ENCODE peak calls at places on chromosomes 5 and 9, in four cellular contexts. K, E, F and A are unnamed samples.

GRCh38 chr5:139829471-139829870 is 33.9 kb downstream of the PSD2 start:
- DNase-seq in K (no peak), E (no peak), F (no peak), A (no peak)

GRCh38 chr9:119963258-119963797 is 594.1 kb upstream of the BRINP1 start:
- DNase-seq in K (peak; percentile 43), E (peak; percentile 19), F (no peak), A (no peak)

GRCh38 chr9:124629600-124629999 is 122.4 kb upstream of the NR5A1 start:
- DNase-seq in K (no peak), E (no peak), F (no peak), A (no peak)

GRCh38 chr5:7754997-7755596 is 95.8 kb downstream of the CFAP90 start:
- DNase-seq in K (peak; percentile 63), E (no peak), F (no peak), A (peak; percentile 50)

GRCh38 chr5:57327934-57328333 is 154.1 kb downstream of the GPBP1 start:
- DNase-seq in K (no peak), E (no peak), F (no peak), A (no peak)

GRCh38 chr9:134625361-134626140 is 16.1 kb upstream of the COL5A1 start:
- DNase-seq in K (no peak), E (no peak), F (no peak), A (no peak)

GRCh38 chr9:13144176-13144820 is 135.2 kb downstream of the MPDZ start:
- DNase-seq in K (no peak), E (no peak), F (no peak), A (no peak)

GRCh38 chr9:87816041-87816440 is 66.6 kb upstream of the SPATA31E1 start:
- DNase-seq in K (peak; percentile 50), E (no peak), F (no peak), A (no peak)

GRCh38 chr9:96513622-96514021 is 63.7 kb downstream of the HABP4 start:
- DNase-seq in K (no peak), E (no peak), F (no peak), A (no peak)

GRCh38 chr9:38036359-38037084 is 32.5 kb downstream of the SHB start:
- DNase-seq in K (no peak), E (peak; percentile 81), F (no peak), A (no peak)

GRCh38 chr9:78038620-78039300 is 7.1 kb upstream of the GNAQ start:
- DNase-seq in K (no peak), E (no peak), F (no peak), A (no peak)

GRCh38 chr5:175692996-175693700 is 35.3 kb downstream of the HRH2 start:
- DNase-seq in K (no peak), E (no peak), F (no peak), A (no peak)

GRCh38 chr9:25703826-25704357 is 25.6 kb upstream of the TUSC1 start:
- DNase-seq in K (no peak), E (no peak), F (no peak), A (no peak)

GRCh38 chr9:123359106-123359505 is 3.1 kb downstream of the CRB2 start:
- DNase-seq in K (no peak), E (no peak), F (no peak), A (no peak)
- H3K4me3 ChIP-seq in K (no peak overlapping the region), E (no peak overlapping the region), F (no peak overlapping the region), A (no peak overlapping the region)

GRCh38 chr5:177040814-177041410 is 18.4 kb downstream of the ZNF346 start:
- DNase-seq in K (no peak), E (peak; percentile 31), F (no peak), A (no peak)

GRCh38 chr5:177036443-177036842 is 13.9 kb downstream of the ZNF346 start:
- DNase-seq in K (no peak), E (no peak), F (no peak), A (no peak)

GRCh38 chr5:177036921-177037320 is 14.4 kb downstream of the ZNF346 start:
- DNase-seq in K (no peak), E (no peak), F (no peak), A (no peak)

GRCh38 chr5:177041936-177042335 is 19.4 kb downstream of the ZNF346 start:
- DNase-seq in K (no peak), E (no peak), F (no peak), A (no peak)

GRCh38 chr5:177035982-177036381 is 13.5 kb downstream of the ZNF346 start:
- DNase-seq in K (no peak), E (no peak), F (no peak), A (no peak)
- TF ChIP-seq POLR2A in K (no peak), E (no peak), F (no peak), A (no peak)

GRCh38 chr5:150447188-150447587 is 2.4 kb downstream of the RPS14 start:
- DNase-seq in K (no peak), E (no peak), F (no peak), A (no peak)
- H3K4me3 ChIP-seq in K (no peak overlapping the region), E (no peak overlapping the region), F (no peak overlapping the region), A (no peak overlapping the region)

DNA sequence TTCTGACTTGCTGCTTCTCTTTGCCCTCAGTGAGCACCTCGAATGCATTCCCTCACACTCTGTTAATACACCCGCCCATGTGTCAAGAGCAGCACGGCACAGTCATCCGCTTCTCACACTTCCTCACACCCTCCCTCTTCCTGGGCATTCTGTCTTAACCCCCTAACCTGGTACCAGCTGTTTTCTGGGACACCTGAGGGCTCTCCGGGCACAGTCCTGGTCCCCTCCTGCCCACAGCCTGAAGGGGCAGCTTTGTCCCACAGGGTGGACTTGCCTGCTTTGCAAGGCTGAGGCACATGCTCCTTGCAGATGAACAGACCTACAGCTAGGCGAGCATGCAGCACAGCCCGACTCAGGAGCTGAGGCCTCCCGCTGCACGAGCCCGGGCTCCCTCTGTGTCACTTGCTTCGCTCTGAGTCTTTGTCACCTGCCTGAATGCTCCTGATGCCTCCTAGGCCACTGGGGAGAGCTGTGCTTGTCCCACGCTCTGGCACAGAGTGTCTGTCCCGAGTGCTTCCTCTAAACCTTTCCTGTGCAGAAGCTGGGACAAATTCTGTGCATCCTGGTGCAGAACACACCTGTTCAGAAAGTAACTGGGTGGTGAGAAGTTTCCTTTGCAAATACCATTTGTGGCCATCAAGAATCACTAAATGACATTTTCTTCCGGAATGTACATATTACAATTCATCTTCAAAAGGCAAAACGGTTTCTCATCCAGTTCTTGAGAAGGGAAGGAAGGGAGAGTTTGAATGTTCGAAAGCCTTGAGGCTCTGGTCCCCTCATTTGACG is 47.8 kb downstream of the AHRR start:
- DNase-seq in K (no peak), E (peak; percentile 10), F (no peak), A (peak; percentile 45)
- TF ChIP-seq POLR2A in K (no peak), E (no peak), F (no peak), A (no peak)